ENCODE peak calls at places on chromosomes 4 and X, in ten cellular contexts. Q is breast epithelium, C is Panc1, H is GM23338, L is GM12891, V is GM12892, U is endothelial cell of umbilical vein, A is suprapubic skin, M is SK-N-SH, B is upper lobe of left lung. N is an unnamed sample.
A peak's percentile ranks its signal among the peaks of the same experiment; 100 is the strongest.

GRCh38 chr4:2337896-2338295 is 76.0 kb upstream of the MXD4 start:
- DNase-seq in Q (peak; percentile 27), C (no peak), H (no peak), L (no peak), V (no peak), U (no peak), A (no peak), M (no peak), B (no peak), N (no peak)

GRCh38 chr4:9792381-9792780 is 10.9 kb downstream of the DRD5 start:
- DNase-seq in Q (no peak), C (no peak), H (no peak), L (no peak), V (no peak), U (no peak), A (no peak), M (no peak), B (no peak), N (no peak)

GRCh38 chr4:169096221-169096620 is 86.2 kb upstream of the CBR4 start:
- DNase-seq in Q (no peak), C (no peak), H (no peak), L (no peak), V (no peak), U (no peak), A (no peak), M (no peak), B (no peak), N (no peak)

GRCh38 chr4:83011779-83012630 is 1.4 kb upstream of the LIN54 start:
- DNase-seq in Q (peak; percentile 63), C (no peak), H (peak; percentile 41), L (no peak), V (no peak), U (peak; percentile 59), A (peak; percentile 80), M (no peak), B (peak; percentile 48), N (no peak)

GRCh38 chr4:122772311-122772710 is 39.8 kb downstream of the BBS12 start:
- DNase-seq in Q (no peak), C (no peak), H (no peak), L (no peak), V (no peak), U (no peak), A (no peak), M (no peak), B (no peak), N (no peak)

GRCh38 chr4:3302786-3303444 is 10.1 kb downstream of the RGS12 start:
- DNase-seq in Q (peak; percentile 30), C (no peak), H (no peak), L (no peak), V (no peak), U (no peak), A (no peak), M (no peak), B (no peak), N (peak; percentile 20)

GRCh38 chr4:90766837-90767236 is 639.6 kb downstream of the CCSER1 start:
- DNase-seq in Q (no peak), C (no peak), H (no peak), L (no peak), V (no peak), U (peak; percentile 17), A (no peak), M (no peak), B (no peak), N (no peak)

GRCh38 chr4:37130465-37130864 is 114.1 kb upstream of the NWD2 start:
- DNase-seq in Q (no peak), C (no peak), H (no peak), L (no peak), V (no peak), U (no peak), A (no peak), M (no peak), B (no peak), N (no peak)

GRCh38 chrX:5957506-5957905 is 271.2 kb downstream of the NLGN4X start:
- DNase-seq in Q (no peak), C (no peak), H (no peak), L (no peak), V (no peak), U (no peak), A (no peak), M (no peak), B (no peak), N (peak; percentile 16)

GRCh38 chrX:17805120-17805519 is 56.0 kb downstream of the RAI2 start:
- DNase-seq in Q (no peak), C (no peak), H (peak; percentile 52), L (no peak), V (no peak), U (no peak), A (no peak), M (no peak), B (no peak), N (no peak)

GRCh38 chr4:173264245-173264959 is 69.8 kb downstream of the HMGB2 start:
- DNase-seq in Q (no peak), C (no peak), H (peak; percentile 31), L (no peak), V (no peak), U (peak; percentile 61), A (no peak), M (peak; percentile 36), B (no peak), N (peak; percentile 39)

GRCh38 chr4:10803944-10804343 is 119.4 kb upstream of the CLNK start:
- DNase-seq in Q (no peak), C (no peak), H (no peak), L (no peak), V (no peak), U (no peak), A (no peak), M (no peak), B (no peak), N (no peak)

GRCh38 chrX:119398974-119399771 is at the start of gene SLC25A43:
- DNase-seq in Q (no peak), C (no peak), H (peak; percentile 46), L (peak; percentile 65), V (peak; percentile 69), U (peak; percentile 31), A (peak; percentile 64), M (peak; percentile 69), B (peak; percentile 33), N (peak; percentile 26)

GRCh38 chr4:5863461-5864113 is 29.3 kb downstream of the CRMP1 start:
- DNase-seq in Q (no peak), C (peak; percentile 68), H (peak; percentile 46), L (no peak), V (no peak), U (peak; percentile 44), A (no peak), M (no peak), B (no peak), N (no peak)

GRCh38 chrX:134738986-134739744 is 80.9 kb upstream of the PLAC1 start:
- DNase-seq in Q (no peak), C (no peak), H (no peak), L (no peak), V (no peak), U (peak; percentile 61), A (no peak), M (no peak), B (no peak), N (no peak)

GRCh38 chr4:183987529-183987946 is 82.4 kb downstream of the STOX2 start:
- DNase-seq in Q (peak; percentile 62), C (no peak), H (peak; percentile 39), L (no peak), V (no peak), U (peak; percentile 21), A (peak; percentile 75), M (peak; percentile 80), B (peak; percentile 79), N (no peak)

GRCh38 chr4:57109847-57110634 is at the start of gene IGFBP7:
- DNase-seq in Q (no peak), C (no peak), H (peak; percentile 47), L (peak; percentile 40), V (peak; percentile 25), U (peak; percentile 66), A (peak; percentile 65), M (peak; percentile 79), B (peak; percentile 70), N (no peak)

GRCh38 chr4:74366367-74366891 is 1.5 kb downstream of the EREG start:
- DNase-seq in Q (no peak), C (no peak), H (no peak), L (no peak), V (no peak), U (no peak), A (no peak), M (no peak), B (no peak), N (no peak)
- TF ChIP-seq POLR2AphosphoS5 in Q (no peak), C (no peak), H (no peak), L (no peak), V (no peak), U (no peak), A (no peak), M (no peak), B (peak; percentile 13), N (no peak)

GRCh38 chrX:13110427-13111324 is 66.3 kb upstream of the FAM9C start:
- DNase-seq in Q (no peak), C (no peak), H (peak; percentile 6), L (no peak), V (no peak), U (peak; percentile 89), A (peak; percentile 73), M (peak; percentile 4), B (peak; percentile 32), N (no peak)
- TF ChIP-seq POLR2AphosphoS5 in Q (no peak), C (no peak), H (no peak), L (no peak), V (no peak), U (peak; percentile 48), A (no peak), M (peak; percentile 63), B (peak; percentile 74), N (no peak)

DNA sequence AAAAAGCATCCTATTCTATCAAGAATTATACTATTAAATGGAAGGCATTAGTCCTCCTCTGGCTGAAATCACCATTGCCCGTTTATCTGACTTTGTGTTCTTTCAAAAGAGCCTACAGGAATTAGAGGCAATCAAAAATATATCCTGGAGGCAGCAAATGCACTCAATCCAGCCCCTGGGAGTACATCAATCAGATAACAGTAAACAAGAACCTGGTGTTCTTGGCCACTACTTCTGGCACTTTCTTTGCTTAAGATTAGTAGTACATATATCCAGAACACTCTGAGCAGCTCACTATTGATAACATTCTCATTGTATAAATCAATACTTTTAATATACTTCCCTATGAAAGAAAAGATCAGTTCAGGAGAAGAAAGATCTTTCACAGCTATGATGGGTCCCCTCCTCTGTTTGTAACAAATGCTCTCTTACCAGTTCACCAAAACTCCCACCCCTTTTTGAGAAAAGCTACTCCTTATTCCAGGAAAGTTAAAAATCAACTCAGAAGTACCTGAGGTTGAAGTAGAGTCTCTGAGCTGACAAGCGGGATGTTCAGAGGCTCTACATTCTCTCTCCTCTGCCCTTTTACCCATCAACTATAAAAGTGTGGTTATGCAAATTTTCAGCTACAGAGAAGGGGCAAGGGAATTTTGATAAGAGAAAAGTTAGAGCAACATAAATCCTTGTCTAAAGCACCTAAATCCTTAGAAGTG is 176.0 kb downstream of the COX18 start:
- DNase-seq in Q (no peak), C (no peak), H (no peak), L (no peak), V (no peak), U (no peak), A (no peak), M (no peak), B (no peak), N (no peak)
- TF ChIP-seq POLR2AphosphoS5 in Q (no peak), C (no peak), H (no peak), L (no peak), V (no peak), U (no peak), A (no peak), M (no peak), B (no peak), N (no peak)

GRCh38 chrX:152451731-152451980 is 541 bp upstream of the GABRA3 start:
- DNase-seq in Q (no peak), C (no peak), H (no peak), L (no peak), V (no peak), U (no peak), A (no peak), M (no peak), B (no peak), N (no peak)
- TF ChIP-seq POLR2AphosphoS5 in Q (no peak), C (no peak), H (no peak), L (no peak), V (no peak), U (no peak), A (no peak), M (no peak), B (no peak), N (no peak)